ENCODE peak calls at places on chromosomes 5 and 9, in nine cellular contexts. One of them, this sample, is unnamed.

GRCh38 chr5:1513326-1514026 is 10.3 kb downstream of the LPCAT1 start:
- DNase-seq in breast epithelium: no peak
- DNase-seq in uterus: peak
- DNase-seq in heart left ventricle: peak
- DNase-seq in transverse colon: peak
- DNase-seq in spleen: peak
- DNase-seq in MM.1S: peak
- DNase-seq in upper lobe of right lung: peak
- DNase-seq in suprapubic skin: peak
- DNase-seq in this sample: peak

GRCh38 chr5:2904956-2905355 is 153.5 kb upstream of the IRX2 start:
- DNase-seq in upper lobe of right lung: no peak
- DNase-seq in suprapubic skin: peak
- DNase-seq in transverse colon: no peak
- DNase-seq in spleen: no peak
- DNase-seq in MM.1S: no peak
- DNase-seq in breast epithelium: no peak
- DNase-seq in uterus: no peak
- DNase-seq in heart left ventricle: no peak
- DNase-seq in this sample: no peak

GRCh38 chr9:131579789-131580211 is 34.5 kb downstream of the PRRT1B start:
- DNase-seq in transverse colon: no peak
- DNase-seq in suprapubic skin: no peak
- DNase-seq in spleen: no peak
- DNase-seq in breast epithelium: no peak
- DNase-seq in upper lobe of right lung: no peak
- DNase-seq in uterus: no peak
- DNase-seq in heart left ventricle: peak
- DNase-seq in MM.1S: no peak
- DNase-seq in this sample: no peak

GRCh38 chr5:177022386-177023246 is at the start of gene ZNF346:
- DNase-seq in breast epithelium: peak
- DNase-seq in heart left ventricle: peak
- DNase-seq in transverse colon: peak
- DNase-seq in spleen: peak
- DNase-seq in MM.1S: peak
- DNase-seq in suprapubic skin: peak
- DNase-seq in uterus: peak
- DNase-seq in upper lobe of right lung: peak
- DNase-seq in this sample: peak

GRCh38 chr5:130471-131175 is 38.7 kb downstream of the PLEKHG4B start:
- DNase-seq in suprapubic skin: no peak
- DNase-seq in uterus: no peak
- DNase-seq in heart left ventricle: no peak
- DNase-seq in breast epithelium: no peak
- DNase-seq in transverse colon: no peak
- DNase-seq in MM.1S: no peak
- DNase-seq in spleen: no peak
- DNase-seq in upper lobe of right lung: no peak
- DNase-seq in this sample: no peak

GRCh38 chr9:127982912-127983311 is 2.1 kb upstream of the EEIG1 start:
- DNase-seq in breast epithelium: no peak
- DNase-seq in heart left ventricle: no peak
- DNase-seq in uterus: no peak
- DNase-seq in suprapubic skin: no peak
- DNase-seq in transverse colon: no peak
- DNase-seq in upper lobe of right lung: no peak
- DNase-seq in spleen: no peak
- DNase-seq in MM.1S: no peak
- DNase-seq in this sample: no peak

GRCh38 chr9:132046456-132046855 is 33.2 kb downstream of the MED27 start:
- DNase-seq in transverse colon: no peak
- DNase-seq in breast epithelium: no peak
- DNase-seq in heart left ventricle: no peak
- DNase-seq in upper lobe of right lung: no peak
- DNase-seq in spleen: no peak
- DNase-seq in suprapubic skin: no peak
- DNase-seq in MM.1S: no peak
- DNase-seq in uterus: no peak
- DNase-seq in this sample: no peak

GRCh38 chr5:172771439-172772111 is 580 bp upstream of the DUSP1 start:
- DNase-seq in spleen: no peak
- DNase-seq in breast epithelium: no peak
- DNase-seq in upper lobe of right lung: no peak
- DNase-seq in heart left ventricle: no peak
- DNase-seq in suprapubic skin: no peak
- DNase-seq in MM.1S: no peak
- DNase-seq in transverse colon: no peak
- DNase-seq in uterus: no peak
- DNase-seq in this sample: peak

GRCh38 chr5:157540707-157541451 is 34.7 kb downstream of the ADAM19 start:
- DNase-seq in upper lobe of right lung: peak
- DNase-seq in MM.1S: peak
- DNase-seq in spleen: peak
- DNase-seq in transverse colon: peak
- DNase-seq in heart left ventricle: peak
- DNase-seq in suprapubic skin: peak
- DNase-seq in uterus: peak
- DNase-seq in breast epithelium: no peak
- DNase-seq in this sample: no peak

GRCh38 chr9:38107811-38108304 is 38.8 kb upstream of the SHB start:
- DNase-seq in upper lobe of right lung: no peak
- DNase-seq in heart left ventricle: no peak
- DNase-seq in spleen: no peak
- DNase-seq in MM.1S: no peak
- DNase-seq in uterus: no peak
- DNase-seq in transverse colon: no peak
- DNase-seq in suprapubic skin: peak
- DNase-seq in breast epithelium: no peak
- DNase-seq in this sample: no peak

GRCh38 chr5:53430618-53431252 is 49.7 kb upstream of the FST start:
- DNase-seq in heart left ventricle: no peak
- DNase-seq in suprapubic skin: no peak
- DNase-seq in spleen: no peak
- DNase-seq in uterus: no peak
- DNase-seq in MM.1S: no peak
- DNase-seq in upper lobe of right lung: no peak
- DNase-seq in breast epithelium: no peak
- DNase-seq in transverse colon: no peak
- DNase-seq in this sample: no peak

GRCh38 chr9:96686638-96687335 is 31.7 kb upstream of the PRXL2C start:
- DNase-seq in heart left ventricle: peak
- DNase-seq in MM.1S: no peak
- DNase-seq in transverse colon: peak
- DNase-seq in breast epithelium: peak
- DNase-seq in suprapubic skin: peak
- DNase-seq in spleen: peak
- DNase-seq in uterus: peak
- DNase-seq in upper lobe of right lung: peak
- DNase-seq in this sample: peak

GRCh38 chr9:20760246-20760901 is 76.3 kb downstream of the FOCAD start:
- DNase-seq in transverse colon: no peak
- DNase-seq in breast epithelium: no peak
- DNase-seq in uterus: no peak
- DNase-seq in upper lobe of right lung: no peak
- DNase-seq in suprapubic skin: no peak
- DNase-seq in MM.1S: no peak
- DNase-seq in heart left ventricle: no peak
- DNase-seq in spleen: no peak
- DNase-seq in this sample: no peak

DNA sequence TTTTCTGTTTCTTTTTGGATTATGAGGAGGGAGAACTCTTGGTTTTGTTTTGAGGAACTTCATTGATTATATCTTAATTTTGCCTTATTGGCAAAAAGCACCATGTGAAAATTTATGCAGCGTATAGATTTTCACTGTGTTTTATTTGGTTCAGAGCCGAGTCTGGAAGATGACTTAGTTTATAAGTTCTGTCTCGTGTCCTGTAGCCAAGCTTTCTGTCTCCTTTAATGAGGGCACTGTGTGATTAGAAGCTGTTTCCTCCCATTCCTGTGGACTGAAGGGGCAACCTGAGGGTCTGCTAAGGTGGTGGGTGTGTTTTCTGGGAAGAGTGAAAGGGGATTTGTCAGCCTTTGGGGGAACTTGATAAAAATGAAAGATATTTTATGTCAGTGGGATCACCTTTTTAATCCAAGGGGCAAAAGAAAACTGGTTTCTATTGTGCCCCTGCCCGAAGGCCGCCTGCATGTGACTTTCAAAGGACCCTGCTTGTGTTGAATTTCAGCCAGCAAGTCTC is 262.1 kb downstream of the FANCC start:
- DNase-seq in upper lobe of right lung: no peak
- DNase-seq in uterus: no peak
- DNase-seq in breast epithelium: no peak
- DNase-seq in transverse colon: no peak
- DNase-seq in MM.1S: no peak
- DNase-seq in spleen: no peak
- DNase-seq in heart left ventricle: no peak
- DNase-seq in suprapubic skin: no peak
- DNase-seq in this sample: no peak
- H3K4me3 ChIP-seq in upper lobe of right lung: peak
- H3K4me3 ChIP-seq in uterus: peak
- H3K4me3 ChIP-seq in breast epithelium: peak
- H3K4me3 ChIP-seq in transverse colon: no peak
- H3K4me3 ChIP-seq in MM.1S: no peak
- H3K4me3 ChIP-seq in spleen: no peak
- H3K4me3 ChIP-seq in heart left ventricle: peak
- H3K4me3 ChIP-seq in suprapubic skin: peak
- H3K4me3 ChIP-seq in this sample: no peak

DNA sequence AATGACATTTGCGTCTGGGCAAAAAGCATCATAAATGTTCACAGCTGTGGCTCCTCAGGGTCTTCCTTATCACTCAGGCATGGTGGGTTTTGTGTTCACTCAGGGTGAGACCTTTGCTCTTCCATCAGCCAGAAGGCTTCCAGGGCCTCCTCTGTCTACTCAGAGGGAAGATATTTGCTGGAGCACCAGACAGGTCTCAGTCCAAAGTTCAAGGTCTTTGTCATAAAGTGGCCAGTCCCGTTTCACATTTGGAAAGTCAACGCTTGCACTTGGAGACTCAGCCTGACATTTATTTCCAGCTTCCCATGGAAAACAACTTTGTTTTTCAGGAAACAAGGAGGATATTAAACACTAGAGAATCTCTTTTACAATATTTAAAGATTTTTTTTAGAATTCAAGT is 12.2 kb upstream of the CARTPT start:
- DNase-seq in spleen: no peak
- DNase-seq in suprapubic skin: no peak
- DNase-seq in MM.1S: no peak
- DNase-seq in breast epithelium: no peak
- DNase-seq in heart left ventricle: no peak
- DNase-seq in transverse colon: no peak
- DNase-seq in upper lobe of right lung: no peak
- DNase-seq in uterus: no peak
- DNase-seq in this sample: no peak
- TF ChIP-seq CTCF in spleen: no peak
- TF ChIP-seq CTCF in suprapubic skin: no peak
- TF ChIP-seq CTCF in MM.1S: no peak
- TF ChIP-seq CTCF in breast epithelium: no peak
- TF ChIP-seq CTCF in heart left ventricle: no peak
- TF ChIP-seq CTCF in transverse colon: no peak
- TF ChIP-seq CTCF in upper lobe of right lung: no peak
- TF ChIP-seq CTCF in uterus: no peak
- TF ChIP-seq CTCF in this sample: no peak

GRCh38 chr5:120464627-120465280 is 654 bp downstream of the PRR16 start:
- DNase-seq in heart left ventricle: peak
- DNase-seq in upper lobe of right lung: peak
- DNase-seq in suprapubic skin: peak
- DNase-seq in MM.1S: no peak
- DNase-seq in spleen: peak
- DNase-seq in transverse colon: peak
- DNase-seq in uterus: peak
- DNase-seq in breast epithelium: no peak
- DNase-seq in this sample: peak

GRCh38 chr5:120463026-120463770 is 902 bp upstream of the PRR16 start:
- DNase-seq in breast epithelium: no peak
- DNase-seq in uterus: no peak
- DNase-seq in MM.1S: no peak
- DNase-seq in upper lobe of right lung: no peak
- DNase-seq in suprapubic skin: no peak
- DNase-seq in heart left ventricle: no peak
- DNase-seq in transverse colon: no peak
- DNase-seq in spleen: no peak
- DNase-seq in this sample: no peak

GRCh38 chr5:120465281-120465961 is 1.3 kb downstream of the PRR16 start:
- DNase-seq in MM.1S: no peak
- DNase-seq in spleen: peak
- DNase-seq in uterus: peak
- DNase-seq in breast epithelium: no peak
- DNase-seq in upper lobe of right lung: peak
- DNase-seq in transverse colon: peak
- DNase-seq in heart left ventricle: peak
- DNase-seq in suprapubic skin: peak
- DNase-seq in this sample: peak

GRCh38 chr5:120466337-120467006 is 2.4 kb downstream of the PRR16 start:
- DNase-seq in spleen: no peak
- DNase-seq in breast epithelium: no peak
- DNase-seq in heart left ventricle: no peak
- DNase-seq in upper lobe of right lung: no peak
- DNase-seq in MM.1S: no peak
- DNase-seq in suprapubic skin: no peak
- DNase-seq in transverse colon: no peak
- DNase-seq in uterus: no peak
- DNase-seq in this sample: no peak

DNA sequence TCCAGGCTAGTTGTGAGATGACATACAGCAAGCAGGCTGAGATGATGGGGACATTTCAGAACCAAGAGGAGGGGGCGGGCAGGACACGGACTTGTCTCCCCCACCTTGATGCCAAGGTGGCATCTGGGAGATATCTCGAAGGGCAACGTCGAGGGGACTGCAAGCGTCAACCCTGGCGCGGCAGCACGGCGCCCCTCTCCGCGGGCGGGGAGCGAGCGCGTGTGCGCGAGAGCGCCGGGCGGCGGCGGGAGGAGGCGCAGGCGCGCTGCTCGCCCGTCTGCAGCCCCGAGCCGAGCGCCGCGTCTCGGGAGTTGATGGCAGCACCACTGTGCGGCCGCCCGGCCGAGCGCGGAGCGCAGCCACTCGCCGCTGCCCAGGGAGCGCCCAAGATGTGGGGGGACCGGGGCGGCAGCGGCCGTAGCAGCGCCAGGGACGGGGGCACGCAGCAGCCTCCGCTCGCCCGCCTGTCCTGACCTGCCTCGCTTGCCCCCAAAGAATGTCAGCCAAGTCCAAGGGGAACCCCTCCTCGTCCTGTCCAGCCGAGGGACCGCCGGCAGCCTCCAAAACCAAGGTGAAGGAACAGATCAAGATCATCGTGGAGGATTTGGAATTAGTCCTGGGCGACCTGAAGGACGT is at the start of gene PRR16:
- DNase-seq in upper lobe of right lung: peak
- DNase-seq in uterus: peak
- DNase-seq in breast epithelium: no peak
- DNase-seq in transverse colon: peak
- DNase-seq in spleen: peak
- DNase-seq in heart left ventricle: peak
- DNase-seq in suprapubic skin: peak
- DNase-seq in MM.1S: peak
- DNase-seq in this sample: peak
- H3K27ac ChIP-seq in upper lobe of right lung: no peak
- H3K27ac ChIP-seq in uterus: peak
- H3K27ac ChIP-seq in breast epithelium: no peak
- H3K27ac ChIP-seq in transverse colon: peak
- H3K27ac ChIP-seq in spleen: peak
- H3K27ac ChIP-seq in heart left ventricle: peak
- H3K27ac ChIP-seq in suprapubic skin: peak
- H3K27ac ChIP-seq in MM.1S: no peak
- H3K27ac ChIP-seq in this sample: no peak

GRCh38 chr9:14961372-14962068 is 51.3 kb upstream of the FREM1 start:
- DNase-seq in spleen: no peak
- DNase-seq in heart left ventricle: no peak
- DNase-seq in uterus: no peak
- DNase-seq in suprapubic skin: no peak
- DNase-seq in upper lobe of right lung: no peak
- DNase-seq in transverse colon: peak
- DNase-seq in breast epithelium: no peak
- DNase-seq in MM.1S: no peak
- DNase-seq in this sample: no peak
- H3K4me3 ChIP-seq in spleen: no peak
- H3K4me3 ChIP-seq in heart left ventricle: no peak
- H3K4me3 ChIP-seq in uterus: no peak
- H3K4me3 ChIP-seq in suprapubic skin: no peak
- H3K4me3 ChIP-seq in upper lobe of right lung: no peak
- H3K4me3 ChIP-seq in transverse colon: no peak
- H3K4me3 ChIP-seq in breast epithelium: peak
- H3K4me3 ChIP-seq in MM.1S: no peak
- H3K4me3 ChIP-seq in this sample: no peak